ENCODE peak calls at places on chromosomes 6 and 20, in nine cellular contexts. P, A, C, T, L, X, G, O and V are unnamed samples.

GRCh38 chr20:44785768-44786167 is 24.6 kb downstream of the RIMS4 start:
- DNase-seq in P (no peak), A (no peak), C (no peak), T (no peak), L (no peak), X (no peak), G (no peak), O (no peak), V (no peak)

GRCh38 chr6:19719691-19720127 is 117.5 kb upstream of the ID4 start:
- DNase-seq in P (no peak), A (no peak), C (no peak), T (no peak), L (no peak), X (peak; percentile 19), G (no peak), O (peak; percentile 58), V (peak; percentile 72)

GRCh38 chr6:18506387-18507017 is 119.4 kb downstream of the RNF144B start:
- DNase-seq in P (no peak), A (no peak), C (no peak), T (peak; percentile 12), L (no peak), X (no peak), G (peak; percentile 56), O (no peak), V (no peak)

GRCh38 chr6:33905081-33905609 is 101.3 kb upstream of the MLN start:
- DNase-seq in P (no peak), A (no peak), C (no peak), T (no peak), L (no peak), X (no peak), G (no peak), O (no peak), V (no peak)

GRCh38 chr6:44494011-44494501 is 106.5 kb downstream of the CDC5L start:
- DNase-seq in P (no peak), A (no peak), C (no peak), T (peak; percentile 67), L (no peak), X (peak; percentile 20), G (no peak), O (no peak), V (no peak)

GRCh38 chr6:3137057-3137777 is 18.7 kb downstream of the BPHL start:
- DNase-seq in P (no peak), A (no peak), C (no peak), T (no peak), L (no peak), X (no peak), G (no peak), O (no peak), V (no peak)

GRCh38 chr6:31770860-31771259 is 6.3 kb downstream of the VWA7 start:
- DNase-seq in P (no peak), A (no peak), C (no peak), T (no peak), L (no peak), X (no peak), G (no peak), O (no peak), V (no peak)

GRCh38 chr20:56572178-56572577 is 39.1 kb downstream of the FAM209B start:
- DNase-seq in P (no peak), A (no peak), C (no peak), T (no peak), L (no peak), X (no peak), G (no peak), O (no peak), V (peak; percentile 12)

GRCh38 chr6:43703512-43704429 is 16.2 kb upstream of the MRPS18A start:
- DNase-seq in P (no peak), A (no peak), C (no peak), T (no peak), L (no peak), X (no peak), G (no peak), O (no peak), V (no peak)

GRCh38 chr6:24489881-24490280 is 503 bp upstream of the GPLD1 start:
- DNase-seq in P (no peak), A (no peak), C (no peak), T (no peak), L (no peak), X (no peak), G (no peak), O (no peak), V (no peak)

GRCh38 chr6:99276747-99277146 is 72.7 kb downstream of the FAXC start:
- DNase-seq in P (no peak), A (no peak), C (no peak), T (peak; percentile 79), L (no peak), X (no peak), G (no peak), O (no peak), V (no peak)

GRCh38 chr6:129766959-129767728 is 57.2 kb upstream of the ARHGAP18 start:
- DNase-seq in P (peak; percentile 25), A (peak; percentile 68), C (peak; percentile 78), T (peak; percentile 55), L (peak; percentile 14), X (no peak), G (peak; percentile 58), O (no peak), V (peak; percentile 76)

GRCh38 chr20:63244468-63244867 is 8.8 kb downstream of the BIRC7 start:
- DNase-seq in P (no peak), A (no peak), C (no peak), T (no peak), L (no peak), X (no peak), G (no peak), O (no peak), V (no peak)

GRCh38 chr6:46940433-46941226 is 18.9 kb upstream of the ADGRF5 start:
- DNase-seq in P (no peak), A (no peak), C (peak; percentile 11), T (no peak), L (no peak), X (no peak), G (no peak), O (no peak), V (no peak)

GRCh38 chr6:12636336-12636735 is 80.2 kb upstream of the PHACTR1 start:
- DNase-seq in P (no peak), A (no peak), C (no peak), T (no peak), L (no peak), X (no peak), G (no peak), O (no peak), V (no peak)

GRCh38 chr6:130222775-130223174 is at the start of gene SAMD3:
- DNase-seq in P (no peak), A (no peak), C (no peak), T (no peak), L (no peak), X (no peak), G (no peak), O (no peak), V (no peak)

GRCh38 chr6:130467595-130467994 is 101.8 kb downstream of the TMEM200A start:
- DNase-seq in P (no peak), A (no peak), C (no peak), T (no peak), L (no peak), X (no peak), G (no peak), O (no peak), V (no peak)

GRCh38 chr20:4814696-4815252 is 93.1 kb downstream of the PRND start:
- DNase-seq in P (no peak), A (peak; percentile 85), C (no peak), T (no peak), L (peak; percentile 35), X (no peak), G (no peak), O (no peak), V (peak; percentile 77)

GRCh38 chr6:108737594-108738546 is 110.4 kb upstream of the ARMC2 start:
- DNase-seq in P (no peak), A (peak; percentile 53), C (no peak), T (peak; percentile 97), L (no peak), X (peak; percentile 90), G (no peak), O (no peak), V (no peak)

GRCh38 chr20:62977613-62978558 is 25.4 kb downstream of the SLC17A9 start:
- DNase-seq in P (no peak), A (no peak), C (no peak), T (peak; percentile 44), L (no peak), X (no peak), G (peak; percentile 35), O (no peak), V (no peak)

GRCh38 chr6:1436334-1437306 is 47.2 kb downstream of the FOXF2 start:
- DNase-seq in P (peak; percentile 54), A (no peak), C (peak; percentile 71), T (peak; percentile 81), L (no peak), X (peak; percentile 49), G (peak; percentile 68), O (no peak), V (no peak)

GRCh38 chr6:15246217-15247211 is 645 bp downstream of the JARID2 start:
- DNase-seq in P (no peak), A (no peak), C (no peak), T (no peak), L (no peak), X (no peak), G (no peak), O (no peak), V (no peak)

GRCh38 chr20:64157878-64158277 is 6.4 kb upstream of the MYT1 start:
- DNase-seq in P (no peak), A (no peak), C (no peak), T (no peak), L (no peak), X (no peak), G (no peak), O (peak; percentile 34), V (peak; percentile 40)

GRCh38 chr6:129923520-129923919 is 62.4 kb upstream of the TMEM244 start:
- DNase-seq in P (no peak), A (no peak), C (no peak), T (peak; percentile 22), L (no peak), X (no peak), G (no peak), O (no peak), V (no peak)

GRCh38 chr20:20519269-20519668 is 151.4 kb downstream of the INSM1 start:
- DNase-seq in P (no peak), A (no peak), C (no peak), T (no peak), L (no peak), X (no peak), G (no peak), O (no peak), V (no peak)

GRCh38 chr20:18571578-18571977 is 4.3 kb downstream of the SMIM26 start:
- DNase-seq in P (no peak), A (no peak), C (no peak), T (no peak), L (no peak), X (no peak), G (no peak), O (no peak), V (no peak)

GRCh38 chr6:100138346-100139022 is 144.5 kb upstream of the MCHR2 start:
- DNase-seq in P (no peak), A (no peak), C (peak; percentile 65), T (no peak), L (no peak), X (no peak), G (no peak), O (no peak), V (peak; percentile 39)

GRCh38 chr20:50284811-50285375 is 94.3 kb downstream of the CEBPB start:
- DNase-seq in P (no peak), A (no peak), C (no peak), T (no peak), L (no peak), X (no peak), G (no peak), O (peak; percentile 82), V (peak; percentile 89)

GRCh38 chr6:39084506-39084905 is 30.5 kb downstream of the SAYSD1 start:
- DNase-seq in P (no peak), A (no peak), C (no peak), T (no peak), L (peak; percentile 41), X (no peak), G (no peak), O (no peak), V (no peak)

GRCh38 chr6:45461486-45461885 is 83.8 kb upstream of the SUPT3H start:
- DNase-seq in P (no peak), A (no peak), C (no peak), T (no peak), L (no peak), X (no peak), G (no peak), O (no peak), V (no peak)

GRCh38 chr6:71028236-71028876 is 71.5 kb upstream of the B3GAT2 start:
- DNase-seq in P (no peak), A (no peak), C (no peak), T (no peak), L (no peak), X (no peak), G (no peak), O (no peak), V (no peak)